ENCODE peak calls at places on chromosomes 6 and 20, in six cellular contexts. One of them, this sample, is unnamed.

GRCh38 chr20:44609006-44609510 is 26.7 kb downstream of the PKIG start:
- DNase-seq in hepatocyte: no peak
- DNase-seq in cardiac muscle cell: no peak
- DNase-seq in endodermal cell: no peak
- DNase-seq in neuronal stem cell: no peak
- DNase-seq in OCI-LY7: no peak
- DNase-seq in this sample: no peak

GRCh38 chr6:150775400-150775799 is 90.1 kb upstream of the MTHFD1L start:
- DNase-seq in endodermal cell: no peak
- DNase-seq in cardiac muscle cell: no peak
- DNase-seq in neuronal stem cell: peak; percentile 63
- DNase-seq in hepatocyte: no peak
- DNase-seq in OCI-LY7: no peak
- DNase-seq in this sample: no peak

GRCh38 chr6:23454090-23454998 is 671.7 kb upstream of the NRSN1 start:
- DNase-seq in OCI-LY7: no peak
- DNase-seq in cardiac muscle cell: peak; percentile 2
- DNase-seq in endodermal cell: no peak
- DNase-seq in neuronal stem cell: no peak
- DNase-seq in hepatocyte: no peak
- DNase-seq in this sample: no peak

GRCh38 chr6:90496617-90497016 is 90.3 kb downstream of the MAP3K7 start:
- DNase-seq in endodermal cell: peak; percentile 55
- DNase-seq in hepatocyte: no peak
- DNase-seq in OCI-LY7: no peak
- DNase-seq in neuronal stem cell: no peak
- DNase-seq in cardiac muscle cell: no peak
- DNase-seq in this sample: no peak

GRCh38 chr6:56766806-56767178 is 124.1 kb upstream of the DST start:
- DNase-seq in neuronal stem cell: no peak
- DNase-seq in endodermal cell: no peak
- DNase-seq in hepatocyte: no peak
- DNase-seq in OCI-LY7: no peak
- DNase-seq in cardiac muscle cell: peak; percentile 43
- DNase-seq in this sample: no peak

GRCh38 chr6:138608896-138609295 is 109.6 kb upstream of the NHSL1 start:
- DNase-seq in hepatocyte: no peak
- DNase-seq in endodermal cell: no peak
- DNase-seq in OCI-LY7: no peak
- DNase-seq in cardiac muscle cell: no peak
- DNase-seq in neuronal stem cell: no peak
- DNase-seq in this sample: no peak

GRCh38 chr6:139135578-139136545 is 982 bp downstream of the HECA start:
- DNase-seq in endodermal cell: peak; percentile 65
- DNase-seq in neuronal stem cell: no peak
- DNase-seq in cardiac muscle cell: peak; percentile 29
- DNase-seq in OCI-LY7: peak; percentile 64
- DNase-seq in hepatocyte: peak; percentile 76
- DNase-seq in this sample: peak; percentile 78

GRCh38 chr6:68114648-68115047 is 520.4 kb upstream of the ADGRB3 start:
- DNase-seq in neuronal stem cell: no peak
- DNase-seq in hepatocyte: no peak
- DNase-seq in OCI-LY7: no peak
- DNase-seq in cardiac muscle cell: no peak
- DNase-seq in endodermal cell: no peak
- DNase-seq in this sample: no peak

GRCh38 chr6:23213651-23214050 is 644.3 kb downstream of the HDGFL1 start:
- DNase-seq in neuronal stem cell: no peak
- DNase-seq in endodermal cell: no peak
- DNase-seq in hepatocyte: no peak
- DNase-seq in cardiac muscle cell: no peak
- DNase-seq in OCI-LY7: no peak
- DNase-seq in this sample: no peak

GRCh38 chr6:72560721-72561593 is 60.9 kb upstream of the KCNQ5 start:
- DNase-seq in OCI-LY7: peak; percentile 1
- DNase-seq in endodermal cell: peak; percentile 61
- DNase-seq in neuronal stem cell: no peak
- DNase-seq in cardiac muscle cell: peak; percentile 4
- DNase-seq in hepatocyte: no peak
- DNase-seq in this sample: no peak

GRCh38 chr6:119541132-119541905 is 191.8 kb upstream of the MAN1A1 start:
- DNase-seq in OCI-LY7: no peak
- DNase-seq in hepatocyte: peak; percentile 58
- DNase-seq in cardiac muscle cell: peak; percentile 97
- DNase-seq in endodermal cell: no peak
- DNase-seq in neuronal stem cell: no peak
- DNase-seq in this sample: no peak

GRCh38 chr6:161908872-161909271 is 635.0 kb upstream of the AGPAT4 start:
- DNase-seq in endodermal cell: no peak
- DNase-seq in hepatocyte: no peak
- DNase-seq in cardiac muscle cell: no peak
- DNase-seq in neuronal stem cell: no peak
- DNase-seq in OCI-LY7: no peak
- DNase-seq in this sample: no peak

GRCh38 chr20:13243826-13244376 is 22.8 kb downstream of the ISM1 start:
- DNase-seq in cardiac muscle cell: no peak
- DNase-seq in endodermal cell: no peak
- DNase-seq in neuronal stem cell: no peak
- DNase-seq in OCI-LY7: no peak
- DNase-seq in hepatocyte: peak; percentile 18
- DNase-seq in this sample: no peak

GRCh38 chr6:111736005-111736607 is 130.4 kb upstream of the TRAF3IP2 start:
- DNase-seq in endodermal cell: peak; percentile 33
- DNase-seq in cardiac muscle cell: no peak
- DNase-seq in hepatocyte: no peak
- DNase-seq in OCI-LY7: no peak
- DNase-seq in neuronal stem cell: no peak
- DNase-seq in this sample: no peak

GRCh38 chr6:126444874-126445273 is 105.0 kb downstream of the CENPW start:
- DNase-seq in endodermal cell: no peak
- DNase-seq in hepatocyte: no peak
- DNase-seq in OCI-LY7: no peak
- DNase-seq in neuronal stem cell: no peak
- DNase-seq in cardiac muscle cell: no peak
- DNase-seq in this sample: no peak

GRCh38 chr6:13302751-13303667 is 25.3 kb downstream of the TBC1D7 start:
- DNase-seq in cardiac muscle cell: peak; percentile 99
- DNase-seq in hepatocyte: peak; percentile 68
- DNase-seq in OCI-LY7: peak; percentile 33
- DNase-seq in endodermal cell: peak; percentile 11
- DNase-seq in neuronal stem cell: no peak
- DNase-seq in this sample: no peak

GRCh38 chr6:85470023-85470410 is 20.1 kb downstream of the NT5E start:
- DNase-seq in cardiac muscle cell: no peak
- DNase-seq in neuronal stem cell: no peak
- DNase-seq in hepatocyte: no peak
- DNase-seq in OCI-LY7: no peak
- DNase-seq in endodermal cell: peak; percentile 14
- DNase-seq in this sample: no peak

GRCh38 chr6:131828080-131828479 is 20.3 kb downstream of the ENPP1 start:
- DNase-seq in cardiac muscle cell: no peak
- DNase-seq in neuronal stem cell: no peak
- DNase-seq in hepatocyte: peak; percentile 52
- DNase-seq in OCI-LY7: no peak
- DNase-seq in endodermal cell: no peak
- DNase-seq in this sample: no peak

GRCh38 chr6:37994238-37994637 is 174.7 kb downstream of the ZFAND3 start:
- DNase-seq in cardiac muscle cell: peak; percentile 56
- DNase-seq in OCI-LY7: no peak
- DNase-seq in hepatocyte: no peak
- DNase-seq in endodermal cell: no peak
- DNase-seq in neuronal stem cell: no peak
- DNase-seq in this sample: no peak

GRCh38 chr6:169251371-169251802 is 2.3 kb downstream of the THBS2 start:
- DNase-seq in hepatocyte: no peak
- DNase-seq in endodermal cell: peak; percentile 59
- DNase-seq in neuronal stem cell: no peak
- DNase-seq in OCI-LY7: no peak
- DNase-seq in cardiac muscle cell: no peak
- DNase-seq in this sample: no peak
- H3K4me3 ChIP-seq in hepatocyte: no peak overlapping the region
- H3K4me3 ChIP-seq in endodermal cell: no peak overlapping the region
- H3K4me3 ChIP-seq in neuronal stem cell: no peak overlapping the region
- H3K4me3 ChIP-seq in OCI-LY7: no peak overlapping the region
- H3K4me3 ChIP-seq in cardiac muscle cell: no peak overlapping the region
- H3K4me3 ChIP-seq in this sample: no peak overlapping the region

DNA sequence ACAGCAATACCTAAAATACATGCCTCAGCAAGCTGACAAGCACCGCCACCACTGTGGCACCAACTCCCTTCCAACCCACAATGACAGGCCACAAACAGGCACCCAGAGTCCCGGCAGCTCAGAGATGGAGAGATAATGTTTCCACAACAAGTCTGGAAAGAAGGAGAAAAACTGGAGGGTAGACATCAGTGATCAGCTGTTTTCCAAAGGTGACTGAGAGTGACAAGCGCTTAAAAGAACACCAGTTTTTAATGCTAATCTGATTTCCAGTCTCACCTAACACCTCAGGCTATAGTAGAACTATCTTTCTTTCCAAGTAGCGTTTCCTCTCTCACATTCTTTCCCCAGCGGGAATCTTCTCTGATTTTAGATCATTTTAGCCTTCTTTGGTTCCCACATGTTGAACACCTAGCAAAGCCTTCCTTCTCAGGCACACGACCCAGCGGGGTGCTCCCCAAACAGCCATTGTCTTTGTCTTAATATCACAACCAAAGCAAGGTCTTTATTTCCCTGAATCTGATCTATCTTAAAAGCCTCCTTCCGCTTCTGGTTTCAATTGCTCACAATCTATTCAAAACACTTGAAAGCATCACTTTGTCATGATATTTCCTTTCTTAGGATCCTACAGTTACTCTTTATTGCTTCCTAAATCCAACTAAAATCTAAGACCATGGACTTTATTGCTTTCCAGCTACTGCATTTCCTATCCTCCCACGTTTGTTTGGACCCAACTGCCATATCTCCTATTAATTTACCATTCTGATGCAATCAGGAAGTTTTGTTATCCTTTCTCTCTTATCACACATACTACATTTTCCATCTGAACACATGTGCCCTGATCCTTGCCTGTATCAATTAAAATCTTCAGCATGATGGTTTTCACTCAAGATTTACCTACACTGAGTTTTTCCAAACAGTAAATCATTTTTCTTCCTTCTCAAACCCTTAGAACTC is 282.7 kb downstream of the ADGB start:
- DNase-seq in neuronal stem cell: no peak
- DNase-seq in OCI-LY7: no peak
- DNase-seq in endodermal cell: peak; percentile 71
- DNase-seq in hepatocyte: no peak
- DNase-seq in cardiac muscle cell: no peak
- DNase-seq in this sample: no peak
- H3K4me1 ChIP-seq in neuronal stem cell: no peaks in the 10 kb centered on the region
- H3K4me1 ChIP-seq in OCI-LY7: peaks cover 5% of the 10 kb centered on the region
- H3K4me1 ChIP-seq in endodermal cell: peaks cover 18% of the 10 kb centered on the region
- H3K4me1 ChIP-seq in hepatocyte: peaks cover 19% of the 10 kb centered on the region
- H3K4me1 ChIP-seq in cardiac muscle cell: peaks cover 3% of the 10 kb centered on the region
- H3K4me1 ChIP-seq in this sample: no peaks in the 10 kb centered on the region

GRCh38 chr6:169190970-169191369 is 62.7 kb downstream of the THBS2 start:
- DNase-seq in OCI-LY7: no peak
- DNase-seq in endodermal cell: no peak
- DNase-seq in hepatocyte: no peak
- DNase-seq in cardiac muscle cell: no peak
- DNase-seq in neuronal stem cell: no peak
- DNase-seq in this sample: no peak

GRCh38 chr6:169188051-169188863 is 65.4 kb downstream of the THBS2 start:
- DNase-seq in endodermal cell: peak; percentile 39
- DNase-seq in OCI-LY7: no peak
- DNase-seq in hepatocyte: no peak
- DNase-seq in neuronal stem cell: no peak
- DNase-seq in cardiac muscle cell: peak; percentile 84
- DNase-seq in this sample: no peak

GRCh38 chr6:169190144-169190584 is 63.5 kb downstream of the THBS2 start:
- DNase-seq in neuronal stem cell: no peak
- DNase-seq in hepatocyte: no peak
- DNase-seq in OCI-LY7: no peak
- DNase-seq in endodermal cell: no peak
- DNase-seq in cardiac muscle cell: peak; percentile 99
- DNase-seq in this sample: no peak

GRCh38 chr6:169189686-169190085 is 64.0 kb downstream of the THBS2 start:
- DNase-seq in neuronal stem cell: no peak
- DNase-seq in hepatocyte: no peak
- DNase-seq in cardiac muscle cell: no peak
- DNase-seq in endodermal cell: no peak
- DNase-seq in OCI-LY7: no peak
- DNase-seq in this sample: no peak

GRCh38 chr6:169189227-169189626 is 64.4 kb downstream of the THBS2 start:
- DNase-seq in neuronal stem cell: no peak
- DNase-seq in endodermal cell: no peak
- DNase-seq in OCI-LY7: no peak
- DNase-seq in hepatocyte: no peak
- DNase-seq in cardiac muscle cell: no peak
- DNase-seq in this sample: no peak
- H3K27ac ChIP-seq in neuronal stem cell: no peak overlapping the region
- H3K27ac ChIP-seq in endodermal cell: no peak overlapping the region
- H3K27ac ChIP-seq in OCI-LY7: no peak overlapping the region
- H3K27ac ChIP-seq in hepatocyte: no peak overlapping the region
- H3K27ac ChIP-seq in cardiac muscle cell: no peak overlapping the region
- H3K27ac ChIP-seq in this sample: no peak overlapping the region

GRCh38 chr20:3177746-3178477 is 4.6 kb upstream of the LZTS3 start:
- DNase-seq in hepatocyte: no peak
- DNase-seq in cardiac muscle cell: no peak
- DNase-seq in endodermal cell: no peak
- DNase-seq in neuronal stem cell: no peak
- DNase-seq in OCI-LY7: no peak
- DNase-seq in this sample: no peak

GRCh38 chr20:3174442-3175263 is 1.3 kb upstream of the LZTS3 start:
- DNase-seq in endodermal cell: no peak
- DNase-seq in cardiac muscle cell: peak; percentile 38
- DNase-seq in neuronal stem cell: no peak
- DNase-seq in OCI-LY7: no peak
- DNase-seq in hepatocyte: no peak
- DNase-seq in this sample: no peak

GRCh38 chr20:3173582-3174441 is 463 bp upstream of the LZTS3 start:
- DNase-seq in neuronal stem cell: peak; percentile 91
- DNase-seq in OCI-LY7: peak; percentile 91
- DNase-seq in endodermal cell: peak; percentile 97
- DNase-seq in hepatocyte: peak; percentile 97
- DNase-seq in cardiac muscle cell: peak; percentile 83
- DNase-seq in this sample: peak; percentile 95

GRCh38 chr20:3172933-3173581 is at the start of gene LZTS3:
- DNase-seq in OCI-LY7: peak; percentile 72
- DNase-seq in neuronal stem cell: peak; percentile 87
- DNase-seq in cardiac muscle cell: peak; percentile 57
- DNase-seq in endodermal cell: peak; percentile 92
- DNase-seq in hepatocyte: peak; percentile 93
- DNase-seq in this sample: peak; percentile 96

DNA sequence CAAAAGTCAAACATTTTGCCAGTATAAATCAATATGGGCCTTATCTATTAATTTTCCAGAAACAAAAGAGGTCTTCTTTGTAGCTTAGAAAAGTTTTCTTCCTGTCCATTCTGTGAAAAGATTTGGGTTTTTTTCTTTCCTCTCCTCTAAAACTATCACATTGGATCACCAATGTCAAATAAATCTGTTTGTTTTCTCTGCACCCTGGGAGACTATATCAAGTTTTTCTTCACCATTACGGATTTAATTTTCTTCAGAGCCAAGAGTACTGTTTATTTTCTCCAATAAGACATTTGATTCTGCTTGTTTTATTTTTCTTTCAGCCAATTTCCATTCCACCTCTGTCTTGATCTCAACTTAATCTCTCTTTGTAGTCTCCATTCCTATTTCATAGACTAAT is 1.9 kb upstream of the LZTS3 start:
- DNase-seq in endodermal cell: no peak
- DNase-seq in neuronal stem cell: no peak
- DNase-seq in hepatocyte: no peak
- DNase-seq in OCI-LY7: no peak
- DNase-seq in cardiac muscle cell: no peak
- DNase-seq in this sample: no peak
- H3K4me3 ChIP-seq in endodermal cell: peak overlapping the region; percentile 91
- H3K4me3 ChIP-seq in neuronal stem cell: no peak overlapping the region
- H3K4me3 ChIP-seq in hepatocyte: peak overlapping the region; percentile 94
- H3K4me3 ChIP-seq in OCI-LY7: no peak overlapping the region
- H3K4me3 ChIP-seq in cardiac muscle cell: no peak overlapping the region
- H3K4me3 ChIP-seq in this sample: no peak overlapping the region